ENCODE peak calls at places on chromosomes 11 and 22, in ten cellular contexts. L, K, C, Y, F, D, U, T, Q and E are unnamed samples.
A peak's percentile ranks its signal among the peaks of the same experiment; 100 is the strongest.

GRCh38 chr11:85823816-85824215 is 12.9 kb upstream of the SYTL2 start:
- DNase-seq in T (no peak), K (no peak), D (no peak), U (no peak), F (no peak), Y (no peak), Q (no peak), C (no peak), L (peak; percentile 8), E (no peak)

GRCh38 chr22:36658900-36659299 is 44.7 kb downstream of the CACNG2 start:
- DNase-seq in F (no peak), Q (peak; percentile 54), T (no peak), D (no peak), U (no peak), K (no peak), L (no peak), C (no peak), Y (no peak), E (no peak)

GRCh38 chr11:68120212-68121066 is 749 bp downstream of the CHKA start:
- DNase-seq in F (no peak), L (peak; percentile 74), K (no peak), U (peak; percentile 82), T (no peak), C (no peak), Y (no peak), Q (peak; percentile 43), D (peak; percentile 31), E (peak; percentile 31)

GRCh38 chr11:129694538-129694937 is 121.1 kb upstream of the TMEM45B start:
- DNase-seq in Y (no peak), Q (no peak), D (no peak), F (no peak), T (no peak), C (no peak), U (no peak), K (no peak), L (peak; percentile 11), E (no peak)

GRCh38 chr11:69718147-69718546 is 14.3 kb upstream of the FGF19 start:
- DNase-seq in T (peak; percentile 60), U (no peak), F (no peak), K (peak; percentile 23), C (no peak), Q (no peak), D (peak; percentile 6), Y (no peak), L (peak; percentile 54), E (peak; percentile 56)

GRCh38 chr11:71463331-71464211 is 10.6 kb downstream of the NADSYN1 start:
- DNase-seq in U (no peak), Y (no peak), Q (no peak), C (no peak), F (no peak), T (no peak), D (no peak), K (no peak), L (no peak), E (no peak)

GRCh38 chr11:71998649-71999310 is at the start of gene IL18BP:
- DNase-seq in K (no peak), C (no peak), T (no peak), Y (no peak), U (no peak), Q (no peak), D (no peak), L (peak; percentile 85), F (no peak), E (no peak)

GRCh38 chr22:47691152-47691895 is 928.9 kb downstream of the TBC1D22A start:
- DNase-seq in L (no peak), U (no peak), K (no peak), T (no peak), C (no peak), D (no peak), Q (no peak), Y (no peak), F (no peak), E (no peak)

GRCh38 chr22:50523458-50523805 is 2.0 kb downstream of the SCO2 start:
- DNase-seq in F (no peak), T (no peak), C (no peak), U (no peak), Y (no peak), K (no peak), L (no peak), Q (no peak), D (no peak), E (no peak)

GRCh38 chr11:9314291-9315077 is at the start of gene TMEM41B:
- DNase-seq in D (peak; percentile 96), F (peak; percentile 96), L (peak; percentile 99), T (peak; percentile 99), Y (peak; percentile 89), Q (peak; percentile 99), K (peak; percentile 97), U (peak; percentile 99), C (peak; percentile 97), E (peak; percentile 99)

GRCh38 chr11:35682230-35683195 is 19.9 kb downstream of the TRIM44 start:
- DNase-seq in Y (no peak), Q (peak; percentile 29), U (no peak), F (no peak), T (no peak), L (no peak), D (peak; percentile 40), K (no peak), C (no peak), E (peak; percentile 46)

GRCh38 chr22:19874307-19875060 is 19.8 kb upstream of the GNB1L start:
- DNase-seq in Y (no peak), Q (peak; percentile 41), U (peak; percentile 90), D (no peak), T (no peak), K (no peak), L (no peak), F (no peak), C (no peak), E (no peak)

GRCh38 chr11:134439181-134439580 is 27.1 kb upstream of the B3GAT1 start:
- DNase-seq in L (no peak), C (no peak), U (no peak), T (no peak), Q (no peak), K (no peak), D (no peak), F (no peak), Y (no peak), E (no peak)
- TF ChIP-seq CTCF in L (no peak), C (no peak), U (no peak), T (no peak), Q (no peak), K (no peak), D (no peak), F (no peak), Y (no peak), E (no peak)

DNA sequence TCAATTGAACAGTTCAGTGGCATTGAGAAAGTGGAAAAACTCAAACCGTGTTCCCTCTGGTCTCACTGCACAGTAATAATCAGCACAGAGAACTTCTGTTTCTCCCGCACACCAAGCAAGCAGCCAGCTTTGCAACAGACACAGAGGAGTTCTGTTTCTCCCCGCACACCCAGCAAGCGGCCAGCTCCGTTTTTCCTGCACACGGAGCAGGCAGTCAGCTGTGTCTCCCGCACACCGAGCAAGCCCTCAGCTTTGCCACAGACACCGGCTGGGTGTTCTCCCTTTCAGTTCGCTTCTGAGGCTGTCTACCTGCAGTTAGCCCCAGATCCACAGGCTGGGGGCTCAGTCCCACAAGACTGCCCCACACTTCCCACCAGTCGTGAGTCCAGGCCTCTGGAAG is 9.9 kb upstream of the TALDO1 start:
- DNase-seq in D (no peak), U (no peak), F (no peak), T (no peak), L (no peak), C (no peak), K (no peak), Q (no peak), Y (no peak), E (no peak)
- H3K4me3 ChIP-seq in D (no peak overlapping the region), U (no peak overlapping the region), F (no peak overlapping the region), T (no peak overlapping the region), L (no peak overlapping the region), C (no peak overlapping the region), K (no peak overlapping the region), Q (no peak overlapping the region), Y (no peak overlapping the region), E (no peak overlapping the region)

GRCh38 chr11:22426915-22427314 is 88.7 kb downstream of the SLC17A6 start:
- DNase-seq in F (no peak), D (peak; percentile 16), Y (no peak), L (no peak), C (no peak), U (no peak), K (no peak), T (no peak), Q (no peak), E (peak; percentile 10)
- TF ChIP-seq CTCF in F (peak; percentile 15), D (peak; percentile 23), Y (no peak), L (no peak), C (no peak), U (no peak), K (peak; percentile 8), T (no peak), Q (peak; percentile 8), E (peak; percentile 29)

GRCh38 chr22:43411981-43412807 is at the start of gene MPPED1:
- DNase-seq in C (no peak), Q (no peak), L (no peak), U (no peak), T (no peak), F (no peak), Y (no peak), D (no peak), K (no peak), E (no peak)
- H3K4me3 ChIP-seq in C (no peak within 1 kb of the TSS), Q (no peak within 1 kb of the TSS), L (no peak within 1 kb of the TSS), U (no peak within 1 kb of the TSS), T (peak within 1 kb of the TSS; percentile 34), F (no peak within 1 kb of the TSS), Y (no peak within 1 kb of the TSS), D (no peak within 1 kb of the TSS), K (no peak within 1 kb of the TSS), E (no peak within 1 kb of the TSS)

GRCh38 chr11:120744016-120744994 is 232.8 kb downstream of the GRIK4 start:
- DNase-seq in F (no peak), D (no peak), U (no peak), T (no peak), L (no peak), K (no peak), C (no peak), Y (no peak), Q (no peak), E (no peak)
- TF ChIP-seq CTCF in F (no peak), D (peak; percentile 15), U (no peak), T (no peak), L (no peak), K (peak; percentile 16), C (no peak), Y (no peak), Q (no peak), E (no peak)

GRCh38 chr11:96277696-96278038 is 65.3 kb downstream of the MAML2 start:
- DNase-seq in Y (no peak), K (no peak), Q (no peak), U (no peak), C (no peak), L (no peak), T (no peak), D (no peak), F (no peak), E (no peak)
- H3K4me3 ChIP-seq in Y (peak overlapping the region; percentile 13), K (no peak overlapping the region), Q (no peak overlapping the region), U (no peak overlapping the region), C (no peak overlapping the region), L (no peak overlapping the region), T (no peak overlapping the region), D (no peak overlapping the region), F (no peak overlapping the region), E (no peak overlapping the region)